ENCODE peak calls at places on chromosome 16, in four cellular contexts. K, Y, I and D are unnamed samples. For H3K36me3, the result is how much of the 10 kb centered on the place peaks cover.

GRCh38 chr16:17305694-17306093 is 165.1 kb downstream of the XYLT1 start:
- DNase-seq in K (no peak), Y (no peak), I (no peak), D (no peak)

GRCh38 chr16:2152695-2153506 is 2.7 kb upstream of the TRAF7 start:
- DNase-seq in K (no peak), Y (no peak), I (peak), D (peak)

GRCh38 chr16:4487955-4488481 is 11.8 kb downstream of the HMOX2 start:
- DNase-seq in K (no peak), Y (no peak), I (peak), D (no peak)

GRCh38 chr16:72878301-72879269 is 169.3 kb downstream of the ZFHX3 start:
- DNase-seq in K (no peak), Y (no peak), I (peak), D (no peak)

GRCh38 chr16:4416200-4417032 is at the start of gene CORO7:
- DNase-seq in K (peak), Y (peak), I (peak), D (peak)

GRCh38 chr16:25586826-25587225 is 104.9 kb upstream of the HS3ST4 start:
- DNase-seq in K (no peak), Y (no peak), I (no peak), D (peak)

GRCh38 chr16:72829846-72830620 is 217.9 kb downstream of the ZFHX3 start:
- DNase-seq in K (no peak), Y (no peak), I (no peak), D (no peak)

GRCh38 chr16:75761111-75761510 is 34.8 kb upstream of the CPHXL start:
- DNase-seq in K (no peak), Y (no peak), I (peak), D (no peak)

DNA sequence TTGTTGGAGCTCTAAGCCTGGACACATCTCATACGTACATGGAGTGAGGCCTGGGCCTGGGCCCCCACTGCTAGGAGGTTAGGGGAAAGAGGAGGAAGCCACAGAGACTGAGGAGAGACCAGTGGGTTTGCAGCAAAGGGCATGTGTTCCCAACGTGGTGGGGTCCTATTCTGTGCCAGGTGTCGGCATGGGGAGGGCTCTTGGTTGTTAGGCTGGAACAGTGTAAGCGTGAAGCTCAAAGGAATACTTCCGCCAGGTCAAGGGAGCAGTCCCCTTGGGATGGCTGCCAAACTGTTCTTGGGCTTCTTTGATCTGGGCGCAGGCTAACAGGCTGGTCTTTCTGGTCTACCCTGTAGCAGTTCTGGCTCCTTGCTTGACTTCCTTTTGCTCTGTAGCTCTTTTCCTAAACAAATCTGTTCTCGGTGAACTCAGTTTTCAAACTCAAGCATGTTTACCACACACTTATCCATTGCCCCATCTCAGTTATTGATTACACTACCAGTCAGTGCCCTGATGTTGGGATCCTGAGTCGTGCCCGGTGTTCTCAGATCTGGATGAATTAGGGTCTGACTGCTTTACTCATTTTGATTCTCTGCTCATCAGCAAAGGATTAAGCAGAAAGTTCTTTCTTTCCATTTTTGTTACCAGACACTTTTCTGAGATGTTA is 36.4 kb downstream of the GPT2 start:
- DNase-seq in K (no peak), Y (peak), I (no peak), D (no peak)
- TF ChIP-seq CTCF in K (no peak), Y (no peak), I (no peak), D (no peak)

DNA sequence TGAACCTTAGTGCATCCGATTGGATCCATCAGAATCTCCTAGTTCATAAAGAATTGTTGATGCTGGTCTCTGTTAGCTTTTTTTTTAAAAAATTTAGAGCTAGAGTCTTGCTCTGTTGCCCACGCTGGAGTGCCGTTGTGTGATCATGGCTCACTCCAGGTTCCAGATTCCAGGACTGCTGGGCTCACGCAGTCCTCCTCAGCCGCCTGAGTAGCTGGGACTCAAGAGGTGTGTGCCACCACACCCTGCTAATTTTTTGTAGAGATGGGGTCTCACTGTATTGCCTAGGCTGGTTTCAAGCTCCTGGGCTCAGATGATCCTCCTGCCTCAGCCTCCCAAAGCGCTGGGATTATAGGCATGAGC is 8.0 kb downstream of the TCF25 start:
- DNase-seq in K (no peak), Y (no peak), I (no peak), D (no peak)
- H3K36me3 ChIP-seq in K (half or more), Y (under half), I (under half), D (under half)

GRCh38 chr16:373848-374615 is 3.7 kb upstream of the MRPL28 start:
- DNase-seq in K (peak), Y (no peak), I (no peak), D (no peak)

GRCh38 chr16:371729-372521 is 1.6 kb upstream of the MRPL28 start:
- DNase-seq in K (peak), Y (no peak), I (no peak), D (no peak)

GRCh38 chr16:372584-372983 is 2.2 kb upstream of the MRPL28 start:
- DNase-seq in K (no peak), Y (no peak), I (no peak), D (no peak)

GRCh38 chr16:374616-374926 is 4.2 kb upstream of the MRPL28 start:
- DNase-seq in K (no peak), Y (no peak), I (no peak), D (no peak)

DNA sequence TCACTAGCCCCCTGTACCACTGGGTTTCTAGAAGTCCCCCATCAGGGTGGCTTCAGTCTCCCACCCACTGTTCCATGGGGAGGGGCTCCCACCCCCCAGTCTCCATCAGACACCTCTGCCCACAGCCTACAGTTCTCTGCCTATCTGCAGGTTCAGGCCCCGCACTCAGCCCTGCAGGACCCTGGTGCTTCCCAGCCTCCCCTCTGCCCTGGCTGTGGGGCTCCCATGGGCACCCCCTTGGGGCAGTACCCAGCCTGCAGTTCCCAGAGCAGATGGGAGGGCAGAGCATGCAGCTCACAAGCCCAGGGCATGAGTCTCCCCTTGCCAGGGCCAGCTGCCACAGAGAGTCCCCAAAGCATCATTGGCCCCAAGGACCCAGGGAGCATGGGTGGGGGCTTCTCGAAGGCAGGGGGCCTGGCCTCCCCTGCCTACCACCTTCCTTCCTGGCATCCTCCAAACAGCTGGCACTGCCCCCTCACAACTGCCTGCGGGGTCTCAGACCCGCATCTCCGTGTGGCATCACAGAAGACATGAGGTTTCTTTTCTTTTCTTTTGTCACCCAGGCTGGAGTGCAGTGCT is 2.8 kb upstream of the MRPL28 start:
- DNase-seq in K (peak), Y (no peak), I (no peak), D (no peak)
- H3K4me3 ChIP-seq in K (no peak), Y (no peak), I (no peak), D (no peak)

DNA sequence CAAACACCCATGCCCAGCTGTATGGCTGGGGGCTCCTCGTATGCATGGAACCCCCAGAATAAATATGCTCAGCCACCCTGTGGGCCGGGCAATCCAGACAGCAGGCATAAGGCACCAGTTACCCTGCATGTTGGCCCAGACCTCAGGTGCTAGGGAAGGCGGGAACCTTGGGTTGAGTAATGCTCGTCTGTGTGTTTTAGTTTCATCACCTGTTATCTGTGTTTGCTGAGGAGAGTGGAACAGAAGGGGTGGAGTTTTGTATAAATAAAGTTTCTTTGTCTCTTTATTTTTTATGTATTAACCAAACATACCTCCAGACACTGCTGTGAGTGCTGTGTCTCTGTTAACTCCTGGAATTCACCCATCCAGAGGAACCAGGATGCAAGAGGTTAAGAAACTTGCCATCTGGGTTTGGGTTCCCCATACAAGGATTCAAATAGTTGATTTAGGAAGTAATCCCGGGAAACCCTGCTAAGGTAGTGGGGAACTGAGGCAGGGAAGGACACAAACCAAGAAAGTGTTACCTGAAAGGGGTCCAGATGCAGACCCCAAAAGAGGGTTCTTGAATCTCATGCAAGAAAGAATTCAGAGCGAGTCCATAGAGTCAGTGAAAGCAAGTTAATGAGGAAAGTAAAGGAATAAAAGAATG is 37.4 kb upstream of the IL21R start:
- DNase-seq in K (no peak), Y (peak), I (no peak), D (no peak)
- TF ChIP-seq CTCF in K (no peak), Y (no peak), I (no peak), D (no peak)

GRCh38 chr16:23401142-23401541 is 51.8 kb downstream of the COG7 start:
- DNase-seq in K (peak), Y (peak), I (no peak), D (no peak)
- H3K36me3 ChIP-seq in K (under half), Y (under half), I (under half), D (under half)